ENCODE peak calls at places on chromosome 20, in seven cellular contexts. K is psoas muscle, C is glutamatergic neuron, Q is cardiac muscle cell, Y is fibroblast of villous mesenchyme, O is left ventricle myocardium inferior, P is stomach. H is an unnamed sample.
A peak's percentile ranks its signal among the peaks of the same experiment; 100 is the strongest.

GRCh38 chr20:41697861-41698559 is 79.8 kb upstream of the CHD6 start:
- DNase-seq in K (no peak), C (no peak), Q (peak; percentile 57), Y (peak; percentile 33), O (no peak), P (no peak), H (peak; percentile 13)

GRCh38 chr20:4787069-4787468 is 65.4 kb downstream of the PRND start:
- DNase-seq in K (no peak), C (no peak), Q (no peak), Y (peak; percentile 8), O (no peak), P (no peak), H (no peak)

GRCh38 chr20:47784599-47785320 is 521 bp downstream of the SULF2 start:
- DNase-seq in K (peak; percentile 36), C (peak; percentile 52), Q (peak; percentile 67), Y (peak; percentile 40), O (peak; percentile 48), P (no peak), H (peak; percentile 53)

GRCh38 chr20:24109008-24109407 is 120.4 kb upstream of the GGTLC1 start:
- DNase-seq in K (no peak), C (no peak), Q (no peak), Y (no peak), O (no peak), P (peak; percentile 28), H (no peak)

GRCh38 chr20:63636752-63637633 is 10.1 kb upstream of the GMEB2 start:
- DNase-seq in K (no peak), C (no peak), Q (no peak), Y (no peak), O (no peak), P (no peak), H (no peak)

GRCh38 chr20:24236204-24236603 is 233.2 kb upstream of the SYNDIG1 start:
- DNase-seq in K (no peak), C (no peak), Q (no peak), Y (no peak), O (no peak), P (no peak), H (no peak)

GRCh38 chr20:45346851-45347250 is 1.4 kb downstream of the SDC4 start:
- DNase-seq in K (no peak), C (no peak), Q (no peak), Y (no peak), O (no peak), P (no peak), H (no peak)

GRCh38 chr20:14984768-14985622 is 647.6 kb upstream of the FLRT3 start:
- DNase-seq in K (no peak), C (no peak), Q (no peak), Y (no peak), O (no peak), P (no peak), H (no peak)

GRCh38 chr20:5000263-5001173 is 792 bp downstream of the SLC23A2 start:
- DNase-seq in K (peak; percentile 50), C (peak; percentile 65), Q (no peak), Y (peak; percentile 52), O (peak; percentile 43), P (peak; percentile 26), H (peak; percentile 15)

GRCh38 chr20:46572181-46572580 is 21.7 kb upstream of the OCSTAMP start:
- DNase-seq in K (no peak), C (no peak), Q (peak; percentile 24), Y (no peak), O (peak; percentile 61), P (peak; percentile 70), H (no peak)

GRCh38 chr20:17226410-17227198 is at the start of gene PCSK2:
- DNase-seq in K (peak; percentile 24), C (peak; percentile 83), Q (peak; percentile 60), Y (peak; percentile 26), O (peak; percentile 24), P (peak; percentile 34), H (peak; percentile 76)

GRCh38 chr20:63080411-63080810 is 73.6 kb upstream of the BHLHE23 start:
- DNase-seq in K (no peak), C (no peak), Q (no peak), Y (no peak), O (no peak), P (no peak), H (no peak)

GRCh38 chr20:31593221-31594001 is 11.7 kb upstream of the ID1 start:
- DNase-seq in K (no peak), C (no peak), Q (peak; percentile 72), Y (peak; percentile 81), O (no peak), P (peak; percentile 81), H (no peak)

GRCh38 chr20:2417142-2417541 is 36.4 kb downstream of the TGM6 start:
- DNase-seq in K (no peak), C (no peak), Q (no peak), Y (no peak), O (no peak), P (no peak), H (no peak)

GRCh38 chr20:39117486-39117885 is 155.3 kb downstream of the DHX35 start:
- DNase-seq in K (no peak), C (no peak), Q (peak; percentile 45), Y (peak; percentile 10), O (no peak), P (peak; percentile 26), H (no peak)

GRCh38 chr20:62989201-62989601 is 17.6 kb downstream of the BHLHE23 start:
- DNase-seq in K (no peak), C (no peak), Q (no peak), Y (peak; percentile 12), O (no peak), P (no peak), H (no peak)

GRCh38 chr20:24764825-24765224 is 184.2 kb upstream of the CST7 start:
- DNase-seq in K (no peak), C (no peak), Q (no peak), Y (no peak), O (no peak), P (peak; percentile 20), H (no peak)

GRCh38 chr20:49287555-49288249 is 9.8 kb upstream of the ZNFX1 start:
- DNase-seq in K (no peak), C (no peak), Q (peak; percentile 70), Y (peak; percentile 49), O (no peak), P (no peak), H (no peak)

GRCh38 chr20:53914091-53914860 is 156.1 kb downstream of the BCAS1 start:
- DNase-seq in K (no peak), C (no peak), Q (peak; percentile 69), Y (peak; percentile 55), O (no peak), P (no peak), H (no peak)

GRCh38 chr20:32241807-32242206 is 34.1 kb downstream of the POFUT1 start:
- DNase-seq in K (no peak), C (no peak), Q (no peak), Y (no peak), O (no peak), P (no peak), H (no peak)

GRCh38 chr20:3203315-3204123 is 963 bp downstream of the DDRGK1 start:
- DNase-seq in K (no peak), C (peak; percentile 28), Q (no peak), Y (peak; percentile 6), O (no peak), P (peak; percentile 33), H (no peak)

GRCh38 chr20:58787211-58788067 is 63.3 kb downstream of the GNAS-AS1 start:
- DNase-seq in K (no peak), C (no peak), Q (no peak), Y (no peak), O (no peak), P (no peak), H (no peak)

GRCh38 chr20:46293084-46293483 is 15.2 kb downstream of the CDH22 start:
- DNase-seq in K (no peak), C (no peak), Q (peak; percentile 76), Y (peak; percentile 49), O (no peak), P (no peak), H (peak; percentile 50)

DNA sequence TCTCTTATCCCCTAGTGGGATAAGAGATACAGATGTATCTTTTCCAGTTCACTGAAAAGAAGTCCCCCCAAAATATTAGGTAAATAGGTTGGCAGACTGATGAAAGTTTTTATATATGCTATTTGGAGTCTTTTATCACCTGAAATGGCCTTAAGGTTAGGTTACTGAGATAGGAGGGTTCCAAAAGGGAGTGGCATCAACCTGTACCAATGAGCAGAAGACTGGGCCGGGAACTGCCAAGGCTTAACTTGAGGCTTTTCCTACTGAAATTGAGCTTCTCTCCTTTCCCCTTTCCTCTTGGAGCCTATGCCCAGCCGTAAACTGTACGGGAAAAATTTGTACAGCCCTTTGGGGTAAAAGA is 42.0 kb downstream of the EIF2S2 start:
- DNase-seq in K (no peak), C (no peak), Q (no peak), Y (no peak), O (no peak), P (no peak), H (no peak)
- TF ChIP-seq CTCF in K (no peak), C (peak; percentile 25), Q (no peak), Y (no peak), O (peak; percentile 23), P (no peak), H (no peak)

DNA sequence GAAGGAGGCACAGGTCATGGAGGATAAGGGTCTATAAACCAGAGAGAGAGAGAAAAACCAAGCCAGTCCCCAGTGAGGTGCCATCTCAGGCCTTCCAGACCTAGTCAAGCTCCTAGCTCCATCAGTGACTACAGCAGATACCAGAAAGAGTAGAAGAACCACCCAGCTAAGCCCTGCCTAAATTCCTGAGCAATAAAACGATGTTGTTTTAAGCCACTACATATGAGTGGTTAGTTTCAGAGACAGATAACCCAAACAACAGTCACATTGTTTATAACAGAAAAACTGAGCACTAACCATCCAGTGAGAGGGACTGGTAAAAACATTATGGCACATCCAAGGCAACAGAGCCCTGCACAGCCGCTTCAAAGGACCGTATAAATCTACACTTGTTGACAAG is 59.2 kb downstream of the BMP7 start:
- DNase-seq in K (no peak), C (no peak), Q (no peak), Y (no peak), O (no peak), P (no peak), H (no peak)
- TF ChIP-seq CTCF in K (no peak), C (no peak), Q (no peak), Y (no peak), O (no peak), P (no peak), H (no peak)

GRCh38 chr20:43926287-43926686 is 11.6 kb downstream of the TOX2 start:
- DNase-seq in K (no peak), C (no peak), Q (no peak), Y (no peak), O (no peak), P (no peak), H (no peak)

GRCh38 chr20:43925215-43925614 is 10.6 kb downstream of the TOX2 start:
- DNase-seq in K (no peak), C (no peak), Q (no peak), Y (no peak), O (no peak), P (no peak), H (no peak)

GRCh38 chr20:43923917-43924316 is 9.3 kb downstream of the TOX2 start:
- DNase-seq in K (no peak), C (no peak), Q (no peak), Y (no peak), O (no peak), P (no peak), H (no peak)

GRCh38 chr20:43926691-43927090 is 12.0 kb downstream of the TOX2 start:
- DNase-seq in K (no peak), C (no peak), Q (no peak), Y (no peak), O (no peak), P (no peak), H (no peak)

GRCh38 chr20:43925786-43926185 is 11.1 kb downstream of the TOX2 start:
- DNase-seq in K (no peak), C (no peak), Q (peak; percentile 64), Y (no peak), O (peak; percentile 30), P (no peak), H (no peak)
- TF ChIP-seq CTCF in K (no peak), C (no peak), Q (peak; percentile 13), Y (peak; percentile 25), O (no peak), P (no peak), H (no peak)

GRCh38 chr20:34998331-34998950 is 42.8 kb downstream of the MYH7B start:
- DNase-seq in K (no peak), C (no peak), Q (no peak), Y (no peak), O (no peak), P (no peak), H (no peak)
- TF ChIP-seq CTCF in K (no peak), C (no peak), Q (no peak), Y (no peak), O (no peak), P (no peak), H (no peak)